ENCODE peak calls at places on chromosome 7, in nine cellular contexts. One of them, this sample, is unnamed.

GRCh38 chr7:151451156-151451555 is 11.2 kb upstream of the CRYGN start:
- DNase-seq in prostate gland: no peak
- DNase-seq in heart left ventricle: no peak
- DNase-seq in right lobe of liver: peak
- DNase-seq in GM23338: no peak
- DNase-seq in left lung: no peak
- DNase-seq in adrenal gland: peak
- DNase-seq in PC-9: no peak
- DNase-seq in heart right ventricle: no peak
- DNase-seq in this sample: no peak

GRCh38 chr7:100887186-100887954 is 2.1 kb downstream of the UFSP1 start:
- DNase-seq in prostate gland: no peak
- DNase-seq in heart left ventricle: no peak
- DNase-seq in right lobe of liver: no peak
- DNase-seq in GM23338: no peak
- DNase-seq in left lung: peak
- DNase-seq in adrenal gland: no peak
- DNase-seq in PC-9: no peak
- DNase-seq in heart right ventricle: no peak
- DNase-seq in this sample: no peak

GRCh38 chr7:36400023-36400422 is 10.4 kb downstream of the ANLN start:
- DNase-seq in prostate gland: no peak
- DNase-seq in heart left ventricle: no peak
- DNase-seq in right lobe of liver: no peak
- DNase-seq in GM23338: no peak
- DNase-seq in left lung: no peak
- DNase-seq in adrenal gland: no peak
- DNase-seq in PC-9: no peak
- DNase-seq in heart right ventricle: no peak
- DNase-seq in this sample: no peak

GRCh38 chr7:22445140-22445722 is 54.8 kb downstream of the STEAP1B start:
- DNase-seq in prostate gland: peak
- DNase-seq in heart left ventricle: peak
- DNase-seq in right lobe of liver: peak
- DNase-seq in GM23338: peak
- DNase-seq in left lung: peak
- DNase-seq in adrenal gland: peak
- DNase-seq in PC-9: no peak
- DNase-seq in heart right ventricle: peak
- DNase-seq in this sample: peak

GRCh38 chr7:28759373-28760013 is 198.6 kb downstream of the TRIL start:
- DNase-seq in prostate gland: no peak
- DNase-seq in heart left ventricle: no peak
- DNase-seq in right lobe of liver: no peak
- DNase-seq in GM23338: peak
- DNase-seq in left lung: no peak
- DNase-seq in adrenal gland: no peak
- DNase-seq in PC-9: no peak
- DNase-seq in heart right ventricle: no peak
- DNase-seq in this sample: no peak

GRCh38 chr7:45626441-45627430 is 52.6 kb downstream of the ADCY1 start:
- DNase-seq in prostate gland: no peak
- DNase-seq in heart left ventricle: no peak
- DNase-seq in right lobe of liver: no peak
- DNase-seq in GM23338: no peak
- DNase-seq in left lung: no peak
- DNase-seq in adrenal gland: no peak
- DNase-seq in PC-9: no peak
- DNase-seq in heart right ventricle: no peak
- DNase-seq in this sample: no peak

GRCh38 chr7:94265456-94265855 is 129.2 kb upstream of the COL1A2 start:
- DNase-seq in prostate gland: no peak
- DNase-seq in heart left ventricle: no peak
- DNase-seq in right lobe of liver: no peak
- DNase-seq in GM23338: no peak
- DNase-seq in left lung: no peak
- DNase-seq in adrenal gland: no peak
- DNase-seq in PC-9: no peak
- DNase-seq in heart right ventricle: no peak
- DNase-seq in this sample: no peak

GRCh38 chr7:12888727-12889126 is 201.3 kb downstream of the ARL4A start:
- DNase-seq in prostate gland: no peak
- DNase-seq in heart left ventricle: no peak
- DNase-seq in right lobe of liver: no peak
- DNase-seq in GM23338: no peak
- DNase-seq in left lung: no peak
- DNase-seq in adrenal gland: no peak
- DNase-seq in PC-9: no peak
- DNase-seq in heart right ventricle: no peak
- DNase-seq in this sample: no peak

GRCh38 chr7:32481921-32482320 is 8.3 kb downstream of the LSM5 start:
- DNase-seq in prostate gland: no peak
- DNase-seq in heart left ventricle: no peak
- DNase-seq in right lobe of liver: no peak
- DNase-seq in GM23338: no peak
- DNase-seq in left lung: no peak
- DNase-seq in adrenal gland: peak
- DNase-seq in PC-9: no peak
- DNase-seq in heart right ventricle: no peak
- DNase-seq in this sample: no peak

GRCh38 chr7:33107136-33108066 is 1.8 kb downstream of the RP9 start:
- DNase-seq in prostate gland: no peak
- DNase-seq in heart left ventricle: no peak
- DNase-seq in right lobe of liver: no peak
- DNase-seq in GM23338: peak
- DNase-seq in left lung: no peak
- DNase-seq in adrenal gland: peak
- DNase-seq in PC-9: peak
- DNase-seq in heart right ventricle: peak
- DNase-seq in this sample: no peak

GRCh38 chr7:37105119-37105518 is 343.5 kb downstream of the ELMO1 start:
- DNase-seq in prostate gland: no peak
- DNase-seq in heart left ventricle: no peak
- DNase-seq in right lobe of liver: no peak
- DNase-seq in GM23338: no peak
- DNase-seq in left lung: no peak
- DNase-seq in adrenal gland: no peak
- DNase-seq in PC-9: no peak
- DNase-seq in heart right ventricle: no peak
- DNase-seq in this sample: no peak

GRCh38 chr7:26143298-26144044 is 8.5 kb upstream of the NFE2L3 start:
- DNase-seq in prostate gland: no peak
- DNase-seq in heart left ventricle: no peak
- DNase-seq in right lobe of liver: no peak
- DNase-seq in GM23338: no peak
- DNase-seq in left lung: no peak
- DNase-seq in adrenal gland: no peak
- DNase-seq in PC-9: peak
- DNase-seq in heart right ventricle: no peak
- DNase-seq in this sample: no peak

GRCh38 chr7:15963206-15963605 is 276.7 kb upstream of the MEOX2 start:
- DNase-seq in prostate gland: no peak
- DNase-seq in heart left ventricle: no peak
- DNase-seq in right lobe of liver: no peak
- DNase-seq in GM23338: no peak
- DNase-seq in left lung: no peak
- DNase-seq in adrenal gland: no peak
- DNase-seq in PC-9: no peak
- DNase-seq in heart right ventricle: no peak
- DNase-seq in this sample: no peak

GRCh38 chr7:132930881-132931280 is 151.0 kb downstream of the CHCHD3 start:
- DNase-seq in prostate gland: no peak
- DNase-seq in heart left ventricle: no peak
- DNase-seq in right lobe of liver: no peak
- DNase-seq in GM23338: peak
- DNase-seq in left lung: no peak
- DNase-seq in adrenal gland: no peak
- DNase-seq in PC-9: no peak
- DNase-seq in heart right ventricle: no peak
- DNase-seq in this sample: no peak

GRCh38 chr7:103094102-103094501 is 19.2 kb downstream of the ARMC10 start:
- DNase-seq in prostate gland: no peak
- DNase-seq in heart left ventricle: no peak
- DNase-seq in right lobe of liver: no peak
- DNase-seq in GM23338: no peak
- DNase-seq in left lung: no peak
- DNase-seq in adrenal gland: no peak
- DNase-seq in PC-9: no peak
- DNase-seq in heart right ventricle: no peak
- DNase-seq in this sample: no peak

DNA sequence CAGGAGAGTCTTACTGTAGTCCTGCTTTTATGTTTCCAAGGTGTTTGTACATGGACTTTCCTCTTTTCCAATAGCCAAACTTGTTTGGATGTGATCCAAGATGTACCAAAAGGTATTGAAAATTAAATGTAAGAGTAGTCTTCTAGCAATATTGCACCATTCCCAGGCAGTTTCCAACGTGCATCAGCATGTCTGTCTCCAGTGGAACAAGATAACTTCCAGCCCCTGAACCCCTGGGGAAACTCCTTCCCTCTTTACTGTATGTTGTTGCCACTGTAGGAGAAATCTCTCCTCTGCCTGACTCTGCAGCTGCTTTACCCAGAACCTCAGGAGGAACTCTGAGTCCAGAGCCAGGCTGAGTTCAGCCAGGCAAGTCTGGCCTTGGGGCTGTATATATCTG is 18.5 kb downstream of the ARMC10 start:
- DNase-seq in prostate gland: no peak
- DNase-seq in heart left ventricle: no peak
- DNase-seq in right lobe of liver: no peak
- DNase-seq in GM23338: no peak
- DNase-seq in left lung: no peak
- DNase-seq in adrenal gland: no peak
- DNase-seq in PC-9: no peak
- DNase-seq in heart right ventricle: no peak
- DNase-seq in this sample: no peak
- H3K27ac ChIP-seq in prostate gland: no peak
- H3K27ac ChIP-seq in heart left ventricle: no peak
- H3K27ac ChIP-seq in right lobe of liver: no peak
- H3K27ac ChIP-seq in GM23338: no peak
- H3K27ac ChIP-seq in left lung: no peak
- H3K27ac ChIP-seq in adrenal gland: no peak
- H3K27ac ChIP-seq in PC-9: no peak
- H3K27ac ChIP-seq in heart right ventricle: no peak
- H3K27ac ChIP-seq in this sample: no peak

GRCh38 chr7:96599288-96599936 is 110.2 kb downstream of the SEM1 start:
- DNase-seq in prostate gland: no peak
- DNase-seq in heart left ventricle: no peak
- DNase-seq in right lobe of liver: no peak
- DNase-seq in GM23338: no peak
- DNase-seq in left lung: no peak
- DNase-seq in adrenal gland: no peak
- DNase-seq in PC-9: no peak
- DNase-seq in heart right ventricle: no peak
- DNase-seq in this sample: no peak
- H3K27ac ChIP-seq in prostate gland: no peak
- H3K27ac ChIP-seq in heart left ventricle: no peak
- H3K27ac ChIP-seq in right lobe of liver: no peak
- H3K27ac ChIP-seq in GM23338: no peak
- H3K27ac ChIP-seq in left lung: no peak
- H3K27ac ChIP-seq in adrenal gland: no peak
- H3K27ac ChIP-seq in PC-9: no peak
- H3K27ac ChIP-seq in heart right ventricle: no peak
- H3K27ac ChIP-seq in this sample: no peak

DNA sequence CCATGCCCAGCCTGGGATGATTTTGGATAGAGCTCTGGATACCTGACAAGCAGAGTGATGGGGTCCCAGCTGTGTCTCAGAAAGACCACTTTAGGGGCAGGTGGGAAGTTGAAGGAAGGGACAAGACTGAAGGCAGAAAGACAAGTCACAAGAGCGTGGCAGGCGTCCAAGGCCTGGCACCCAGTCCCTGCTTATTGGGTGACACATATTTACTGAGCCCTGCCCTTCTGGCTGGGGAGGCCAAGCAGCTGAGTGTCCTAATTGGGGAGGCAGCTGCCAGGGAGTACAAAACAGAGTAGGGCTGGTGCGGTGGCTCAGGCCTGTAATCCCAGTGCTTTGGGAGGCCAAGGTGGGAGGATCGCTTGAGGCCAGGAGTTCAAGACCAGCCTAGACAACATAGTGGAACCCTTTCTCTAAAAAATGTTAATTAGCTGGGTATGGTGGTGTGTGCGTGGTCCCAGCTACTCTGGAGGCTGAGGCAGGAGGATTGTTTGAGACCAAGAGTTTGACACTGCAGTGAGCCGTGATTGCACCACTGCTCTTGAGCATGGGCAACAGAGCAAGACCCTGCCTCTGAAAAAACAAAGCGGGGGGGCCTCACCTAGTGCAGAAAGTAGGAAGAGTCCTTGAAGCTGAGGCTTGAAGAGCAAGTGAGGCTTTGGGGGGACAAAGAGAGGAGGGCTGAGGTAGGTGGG is 53.0 kb upstream of the GTF2I start:
- DNase-seq in prostate gland: peak
- DNase-seq in heart left ventricle: no peak
- DNase-seq in right lobe of liver: peak
- DNase-seq in GM23338: no peak
- DNase-seq in left lung: no peak
- DNase-seq in adrenal gland: peak
- DNase-seq in PC-9: peak
- DNase-seq in heart right ventricle: no peak
- DNase-seq in this sample: peak
- H3K27ac ChIP-seq in prostate gland: peak
- H3K27ac ChIP-seq in heart left ventricle: no peak
- H3K27ac ChIP-seq in right lobe of liver: no peak
- H3K27ac ChIP-seq in GM23338: no peak
- H3K27ac ChIP-seq in left lung: no peak
- H3K27ac ChIP-seq in adrenal gland: peak
- H3K27ac ChIP-seq in PC-9: no peak
- H3K27ac ChIP-seq in heart right ventricle: no peak
- H3K27ac ChIP-seq in this sample: no peak

DNA sequence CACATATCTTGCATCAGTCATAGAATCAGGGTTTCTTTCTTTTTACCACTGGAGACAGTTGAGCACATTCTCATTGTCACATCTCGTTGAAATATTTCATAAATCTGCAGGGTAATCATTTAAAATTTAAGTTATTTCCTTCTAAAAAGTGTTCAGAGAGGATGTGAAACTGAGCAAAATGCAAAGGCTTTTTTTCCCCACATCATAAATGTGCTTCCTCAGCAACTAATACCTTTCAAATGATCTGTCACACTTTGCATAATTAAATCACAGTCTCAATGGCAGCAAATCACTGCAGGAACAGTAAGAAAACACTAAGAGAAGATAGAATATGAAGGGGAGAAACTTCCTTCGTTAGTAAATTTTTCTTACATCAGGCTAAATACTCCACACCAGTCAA is 187.5 kb downstream of the EVX1 start:
- DNase-seq in prostate gland: no peak
- DNase-seq in heart left ventricle: no peak
- DNase-seq in right lobe of liver: no peak
- DNase-seq in GM23338: no peak
- DNase-seq in left lung: no peak
- DNase-seq in adrenal gland: no peak
- DNase-seq in PC-9: no peak
- DNase-seq in heart right ventricle: no peak
- DNase-seq in this sample: no peak
- H3K27ac ChIP-seq in prostate gland: no peak
- H3K27ac ChIP-seq in heart left ventricle: no peak
- H3K27ac ChIP-seq in right lobe of liver: no peak
- H3K27ac ChIP-seq in GM23338: no peak
- H3K27ac ChIP-seq in left lung: no peak
- H3K27ac ChIP-seq in adrenal gland: no peak
- H3K27ac ChIP-seq in PC-9: no peak
- H3K27ac ChIP-seq in heart right ventricle: no peak
- H3K27ac ChIP-seq in this sample: no peak